ENCODE peak calls at places on chromosomes 1 and 21, in seven cellular contexts. V is transverse colon, N is kidney, G is OCI-LY7, D is AG04449, P is B cell, S is PC-3. K is an unnamed sample.

GRCh38 chr1:150429805-150430204 is 57.4 kb upstream of the TARS2 start:
- DNase-seq in V (no peak), N (no peak), G (peak), D (no peak), P (no peak), S (peak), K (no peak)

GRCh38 chr1:12346483-12347155 is 116.8 kb downstream of the VPS13D start:
- DNase-seq in V (no peak), N (no peak), G (no peak), D (no peak), P (no peak), S (no peak), K (no peak)

GRCh38 chr1:240691521-240692338 is 79.8 kb upstream of the GREM2 start:
- DNase-seq in V (peak), N (no peak), G (no peak), D (no peak), P (no peak), S (peak), K (peak)

GRCh38 chr1:230340778-230341546 is 85.2 kb downstream of the PGBD5 start:
- DNase-seq in V (no peak), N (no peak), G (no peak), D (no peak), P (no peak), S (no peak), K (no peak)

GRCh38 chr1:43668956-43669355 is 19.0 kb downstream of the KDM4A start:
- DNase-seq in V (no peak), N (no peak), G (no peak), D (peak), P (no peak), S (peak), K (no peak)

GRCh38 chr1:44405041-44405803 is at the start of gene RNF220:
- DNase-seq in V (peak), N (peak), G (no peak), D (peak), P (peak), S (peak), K (peak)

GRCh38 chr1:58395355-58395754 is 151.2 kb downstream of the OMA1 start:
- DNase-seq in V (no peak), N (no peak), G (no peak), D (peak), P (no peak), S (peak), K (peak)

GRCh38 chr1:23568608-23569383 is 9.5 kb upstream of the ID3 start:
- DNase-seq in V (no peak), N (no peak), G (no peak), D (no peak), P (no peak), S (no peak), K (no peak)

GRCh38 chr1:92169161-92169560 is 48.6 kb upstream of the C1orf146 start:
- DNase-seq in V (no peak), N (no peak), G (no peak), D (no peak), P (no peak), S (no peak), K (no peak)

GRCh38 chr1:241235236-241235897 is 121.6 kb downstream of the RGS7 start:
- DNase-seq in V (no peak), N (no peak), G (no peak), D (no peak), P (no peak), S (no peak), K (no peak)

GRCh38 chr1:11478571-11479374 is at the start of gene DISP3:
- DNase-seq in V (peak), N (peak), G (peak), D (no peak), P (peak), S (peak), K (peak)

GRCh38 chr21:16420086-16420724 is 690.4 kb downstream of the USP25 start:
- DNase-seq in V (no peak), N (no peak), G (no peak), D (no peak), P (no peak), S (no peak), K (no peak)

GRCh38 chr1:227775841-227776240 is 39.6 kb upstream of the PRSS38 start:
- DNase-seq in V (no peak), N (peak), G (no peak), D (no peak), P (no peak), S (no peak), K (no peak)

GRCh38 chr1:28582248-28582615 is 9.8 kb upstream of the RAB42 start:
- DNase-seq in V (peak), N (no peak), G (no peak), D (no peak), P (no peak), S (no peak), K (no peak)

GRCh38 chr1:61135286-61135685 is 52.9 kb downstream of the NFIA start:
- DNase-seq in V (no peak), N (no peak), G (no peak), D (no peak), P (no peak), S (no peak), K (no peak)

GRCh38 chr1:37858931-37859506 is 373 bp downstream of the MTF1 start:
- DNase-seq in V (peak), N (no peak), G (peak), D (no peak), P (peak), S (no peak), K (no peak)

GRCh38 chr1:154859786-154860153 is 10.3 kb downstream of the KCNN3 start:
- DNase-seq in V (peak), N (no peak), G (peak), D (no peak), P (no peak), S (no peak), K (no peak)

GRCh38 chr1:183069562-183070216 is 46.5 kb downstream of the LAMC1 start:
- DNase-seq in V (no peak), N (no peak), G (no peak), D (no peak), P (no peak), S (peak), K (no peak)

GRCh38 chr1:172827841-172828240 is 168.9 kb downstream of the FASLG start:
- DNase-seq in V (no peak), N (no peak), G (no peak), D (no peak), P (no peak), S (no peak), K (no peak)
- TF ChIP-seq CTCF in V (no peak), N (no peak), G (no peak), D (no peak), P (no peak), S (no peak), K (no peak)

DNA sequence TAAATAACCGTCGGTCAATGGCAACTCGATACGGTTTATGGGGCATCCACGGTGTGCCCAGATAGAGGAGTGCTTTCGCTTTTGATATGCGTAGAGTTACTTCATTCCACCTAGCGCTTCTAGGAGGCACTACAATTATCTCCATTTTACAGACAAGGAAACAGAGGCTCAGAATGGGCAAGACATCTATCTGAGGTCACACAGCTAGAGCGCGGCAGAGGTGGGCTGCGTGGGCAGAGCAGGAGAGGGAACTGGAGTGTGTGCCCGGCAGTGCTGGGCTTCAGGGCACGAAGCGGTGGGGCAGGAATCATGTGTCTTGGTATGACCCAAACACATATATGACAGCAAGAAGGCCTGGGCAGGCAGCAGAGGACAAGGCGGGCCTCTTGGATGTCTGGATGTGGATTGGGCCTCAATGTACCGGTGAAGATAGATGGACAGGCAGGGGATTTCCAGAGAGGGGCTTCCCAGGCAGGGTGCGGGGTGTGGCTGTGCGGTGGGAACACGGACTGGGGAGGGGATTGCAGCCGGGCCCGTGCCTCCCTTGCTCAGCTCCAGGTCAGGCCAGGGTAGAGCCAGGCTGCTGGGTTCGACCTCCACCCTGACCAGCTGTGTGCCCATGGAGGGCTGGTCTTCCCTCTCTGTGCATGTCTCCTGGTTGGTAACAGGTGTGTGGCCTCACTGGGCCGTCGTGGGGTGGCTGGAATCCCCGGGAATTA is 21.2 kb downstream of the TP73 start:
- DNase-seq in V (no peak), N (peak), G (peak), D (no peak), P (no peak), S (no peak), K (no peak)
- TF ChIP-seq CTCF in V (no peak), N (no peak), G (peak), D (no peak), P (peak), S (no peak), K (no peak)

DNA sequence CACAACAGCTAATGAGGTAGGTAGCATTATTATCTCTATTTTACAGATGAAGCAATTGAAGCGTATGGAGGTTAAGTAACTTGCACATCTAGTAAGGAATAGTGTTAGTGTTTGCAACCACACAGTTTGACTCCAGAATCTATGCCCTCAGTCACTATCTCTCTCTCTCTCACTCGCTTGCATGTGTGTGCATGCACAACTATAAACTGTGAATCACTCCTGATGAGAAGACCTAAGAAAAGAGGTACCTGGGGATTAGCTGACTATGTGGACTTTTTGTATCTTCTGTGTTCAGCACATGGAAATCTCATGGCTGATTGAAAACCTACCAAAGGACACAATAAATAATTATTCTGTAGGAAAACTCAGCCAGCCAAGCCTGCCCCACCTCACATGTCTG is 295.5 kb downstream of the BRINP2 start:
- DNase-seq in V (no peak), N (no peak), G (no peak), D (no peak), P (no peak), S (no peak), K (no peak)
- TF ChIP-seq CTCF in V (no peak), N (no peak), G (no peak), D (no peak), P (no peak), S (no peak), K (no peak)

GRCh38 chr1:207284209-207284892 is 37.1 kb upstream of the CD55 start:
- DNase-seq in V (no peak), N (no peak), G (no peak), D (no peak), P (no peak), S (no peak), K (no peak)

GRCh38 chr1:207289756-207290155 is 31.7 kb upstream of the CD55 start:
- DNase-seq in V (no peak), N (no peak), G (no peak), D (no peak), P (no peak), S (no peak), K (no peak)

GRCh38 chr1:207286747-207287528 is 34.5 kb upstream of the CD55 start:
- DNase-seq in V (no peak), N (no peak), G (no peak), D (no peak), P (no peak), S (no peak), K (no peak)

GRCh38 chr1:207291723-207292122 is 29.8 kb upstream of the CD55 start:
- DNase-seq in V (no peak), N (no peak), G (no peak), D (no peak), P (no peak), S (no peak), K (no peak)

GRCh38 chr1:207288315-207288714 is 33.2 kb upstream of the CD55 start:
- DNase-seq in V (no peak), N (no peak), G (no peak), D (no peak), P (no peak), S (no peak), K (no peak)
- TF ChIP-seq CTCF in V (no peak), N (no peak), G (no peak), D (no peak), P (no peak), S (no peak), K (no peak)

DNA sequence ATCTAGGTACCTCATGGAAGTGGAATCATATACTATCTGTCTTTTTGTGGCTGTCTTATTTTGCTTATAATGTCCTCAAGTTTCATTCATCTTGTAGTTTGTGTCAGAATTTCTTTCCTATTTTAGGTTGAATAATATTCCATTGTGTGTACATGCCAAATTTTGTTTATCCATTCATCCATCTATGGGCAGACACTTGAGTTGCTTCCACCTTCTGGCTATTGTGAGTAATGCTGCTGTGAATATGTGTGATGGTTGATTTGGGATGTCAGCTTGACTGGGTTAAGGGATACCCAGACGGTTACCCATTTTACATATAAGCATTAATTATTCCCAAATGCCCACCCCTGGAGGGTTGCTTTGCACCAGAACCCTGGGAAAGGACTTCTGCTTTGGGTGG is 477.5 kb downstream of the PTPRU start:
- DNase-seq in V (no peak), N (no peak), G (no peak), D (no peak), P (no peak), S (peak), K (no peak)
- TF ChIP-seq CTCF in V (no peak), N (no peak), G (peak), D (peak), P (no peak), S (peak), K (peak)

DNA sequence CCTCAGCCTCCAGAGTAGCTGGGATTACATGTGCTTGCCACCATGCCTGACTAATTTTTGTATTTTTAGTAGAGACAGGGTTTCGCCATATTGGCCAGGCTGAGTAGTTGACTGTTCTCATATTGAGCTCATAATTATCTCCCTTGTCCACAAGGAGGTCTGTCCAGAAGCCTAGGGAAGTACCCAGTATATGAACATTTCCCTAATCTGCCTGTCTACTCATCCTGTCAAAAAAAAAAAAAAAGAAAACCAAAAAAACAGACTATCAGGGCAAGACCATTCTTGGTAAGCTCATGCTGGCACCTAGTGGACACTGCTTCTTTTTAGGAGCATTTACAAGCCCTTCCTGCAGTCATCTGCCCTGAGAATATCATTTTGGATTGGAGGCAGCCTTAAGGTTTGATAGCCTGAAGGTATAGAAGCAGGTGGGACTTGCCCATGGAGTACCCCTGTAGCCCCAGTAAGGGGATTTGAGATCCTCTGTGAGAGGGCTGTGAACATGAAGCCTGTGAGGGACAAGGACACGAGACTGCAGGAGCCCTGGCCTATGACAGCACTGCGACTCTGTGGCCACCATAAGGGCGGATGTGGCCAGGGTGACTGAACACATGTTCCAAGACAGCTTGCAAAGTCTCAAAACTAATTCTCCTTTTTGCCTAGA is 10.8 kb upstream of the DUSP12 start:
- DNase-seq in V (peak), N (peak), G (peak), D (peak), P (peak), S (peak), K (no peak)
- TF ChIP-seq CTCF in V (peak), N (peak), G (peak), D (peak), P (peak), S (peak), K (peak)

GRCh38 chr1:51266181-51266580 is 30.1 kb downstream of the RNF11 start:
- DNase-seq in V (no peak), N (no peak), G (no peak), D (no peak), P (no peak), S (no peak), K (no peak)

GRCh38 chr1:51265618-51266017 is 29.5 kb downstream of the RNF11 start:
- DNase-seq in V (no peak), N (no peak), G (no peak), D (no peak), P (no peak), S (no peak), K (no peak)

GRCh38 chr1:51264470-51264869 is 28.4 kb downstream of the RNF11 start:
- DNase-seq in V (no peak), N (no peak), G (no peak), D (peak), P (no peak), S (peak), K (peak)

GRCh38 chr1:51266791-51267190 is 30.7 kb downstream of the RNF11 start:
- DNase-seq in V (no peak), N (no peak), G (no peak), D (no peak), P (no peak), S (no peak), K (no peak)

GRCh38 chr1:51263147-51263850 is 27.2 kb downstream of the RNF11 start:
- DNase-seq in V (no peak), N (no peak), G (no peak), D (no peak), P (no peak), S (no peak), K (no peak)
- TF ChIP-seq CTCF in V (no peak), N (no peak), G (no peak), D (no peak), P (no peak), S (no peak), K (no peak)

DNA sequence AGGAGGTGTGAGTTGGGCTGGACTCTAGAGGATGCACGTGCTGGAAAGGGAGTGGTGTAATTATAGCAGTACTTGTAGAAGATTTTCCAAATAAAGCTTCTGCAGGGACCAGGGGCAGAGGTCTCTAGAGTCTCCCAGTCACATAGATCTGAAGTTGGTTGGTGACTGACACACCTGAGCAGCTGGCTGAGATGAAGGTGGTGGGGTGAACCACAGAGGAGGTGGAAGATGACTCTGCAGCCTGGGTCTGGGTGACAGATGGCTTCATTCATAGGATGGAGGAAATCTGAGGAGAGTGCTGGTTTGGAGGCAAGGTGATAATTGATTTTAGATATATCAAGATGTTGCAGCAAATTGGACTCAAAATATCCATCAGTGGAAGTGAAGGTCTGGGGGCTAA is 178.9 kb upstream of the IVNS1ABP start:
- DNase-seq in V (no peak), N (no peak), G (no peak), D (no peak), P (no peak), S (no peak), K (no peak)
- TF ChIP-seq CTCF in V (no peak), N (no peak), G (no peak), D (no peak), P (no peak), S (no peak), K (no peak)